ENCODE peak calls at places on chromosome 14, in four cellular contexts. One of them, this sample, is unnamed.

GRCh38 chr14:57066887-57067513 is 201.7 kb downstream of the EXOC5 start:
- DNase-seq in testis: peak; percentile 73
- DNase-seq in AG04450: no peak
- DNase-seq in A673: peak; percentile 94
- DNase-seq in this sample: peak; percentile 68

GRCh38 chr14:86826641-86827040 is 1166.3 kb downstream of the GALC start:
- DNase-seq in testis: no peak
- DNase-seq in AG04450: no peak
- DNase-seq in A673: no peak
- DNase-seq in this sample: no peak

GRCh38 chr14:21917699-21918436 is 244.2 kb upstream of the OR4E1 start:
- DNase-seq in testis: peak; percentile 64
- DNase-seq in AG04450: peak; percentile 8
- DNase-seq in A673: peak; percentile 68
- DNase-seq in this sample: no peak

GRCh38 chr14:99667045-99667444 is 17.1 kb upstream of the CYP46A1 start:
- DNase-seq in testis: no peak
- DNase-seq in AG04450: no peak
- DNase-seq in A673: no peak
- DNase-seq in this sample: no peak

GRCh38 chr14:59248170-59248569 is 59.7 kb downstream of the DAAM1 start:
- DNase-seq in testis: no peak
- DNase-seq in AG04450: no peak
- DNase-seq in A673: no peak
- DNase-seq in this sample: no peak

GRCh38 chr14:102362084-102362483 is 606 bp downstream of the CINP start:
- DNase-seq in testis: no peak
- DNase-seq in AG04450: no peak
- DNase-seq in A673: no peak
- DNase-seq in this sample: no peak

GRCh38 chr14:42322486-42323284 is 716.0 kb downstream of the LRFN5 start:
- DNase-seq in testis: no peak
- DNase-seq in AG04450: no peak
- DNase-seq in A673: no peak
- DNase-seq in this sample: no peak

GRCh38 chr14:52755607-52756316 is 25.8 kb downstream of the STYX start:
- DNase-seq in testis: no peak
- DNase-seq in AG04450: no peak
- DNase-seq in A673: no peak
- DNase-seq in this sample: no peak

GRCh38 chr14:32010561-32011188 is 66.4 kb upstream of the ARHGAP5 start:
- DNase-seq in testis: no peak
- DNase-seq in AG04450: no peak
- DNase-seq in A673: no peak
- DNase-seq in this sample: no peak

GRCh38 chr14:103547941-103548462 is 14.5 kb downstream of the BAG5 start:
- DNase-seq in testis: no peak
- DNase-seq in AG04450: no peak
- DNase-seq in A673: no peak
- DNase-seq in this sample: no peak

GRCh38 chr14:75896341-75896740 is 85.5 kb downstream of the TGFB3 start:
- DNase-seq in testis: no peak
- DNase-seq in AG04450: no peak
- DNase-seq in A673: no peak
- DNase-seq in this sample: no peak

GRCh38 chr14:73472182-73473114 is 14.1 kb upstream of the NUMB start:
- DNase-seq in testis: peak; percentile 11
- DNase-seq in AG04450: peak; percentile 50
- DNase-seq in A673: peak; percentile 76
- DNase-seq in this sample: no peak

GRCh38 chr14:22735096-22735495 is 31.4 kb upstream of the OXA1L start:
- DNase-seq in testis: no peak
- DNase-seq in AG04450: no peak
- DNase-seq in A673: no peak
- DNase-seq in this sample: no peak

GRCh38 chr14:71586131-71586893 is 345.9 kb upstream of the RGS6 start:
- DNase-seq in testis: peak; percentile 65
- DNase-seq in AG04450: no peak
- DNase-seq in A673: peak; percentile 75
- DNase-seq in this sample: no peak

GRCh38 chr14:70744631-70745030 is 64.7 kb downstream of the MAP3K9 start:
- DNase-seq in testis: no peak
- DNase-seq in AG04450: no peak
- DNase-seq in A673: no peak
- DNase-seq in this sample: no peak

GRCh38 chr14:75125617-75126016 is 1.2 kb downstream of the NEK9 start:
- DNase-seq in testis: no peak
- DNase-seq in AG04450: no peak
- DNase-seq in A673: no peak
- DNase-seq in this sample: no peak

GRCh38 chr14:73269729-73270651 is 32.7 kb downstream of the PAPLN start:
- DNase-seq in testis: peak; percentile 59
- DNase-seq in AG04450: no peak
- DNase-seq in A673: no peak
- DNase-seq in this sample: peak; percentile 84

GRCh38 chr14:65961004-65961403 is 525.2 kb upstream of the CCDC196 start:
- DNase-seq in testis: peak; percentile 72
- DNase-seq in AG04450: no peak
- DNase-seq in A673: peak; percentile 74
- DNase-seq in this sample: peak; percentile 83

GRCh38 chr14:31909977-31910376 is 167.1 kb upstream of the ARHGAP5 start:
- DNase-seq in testis: no peak
- DNase-seq in AG04450: no peak
- DNase-seq in A673: no peak
- DNase-seq in this sample: no peak

GRCh38 chr14:41663478-41663845 is 56.8 kb downstream of the LRFN5 start:
- DNase-seq in testis: no peak
- DNase-seq in AG04450: no peak
- DNase-seq in A673: peak; percentile 38
- DNase-seq in this sample: no peak

GRCh38 chr14:96494331-96494730 is 7.9 kb upstream of the PAPOLA start:
- DNase-seq in testis: no peak
- DNase-seq in AG04450: no peak
- DNase-seq in A673: no peak
- DNase-seq in this sample: no peak

GRCh38 chr14:97994020-97994531 is 1196.9 kb downstream of the VRK1 start:
- DNase-seq in testis: no peak
- DNase-seq in AG04450: no peak
- DNase-seq in A673: no peak
- DNase-seq in this sample: no peak

GRCh38 chr14:53249059-53249458 is 95.9 kb upstream of the DDHD1 start:
- DNase-seq in testis: no peak
- DNase-seq in AG04450: no peak
- DNase-seq in A673: no peak
- DNase-seq in this sample: no peak

GRCh38 chr14:37056473-37056872 is 115.9 kb downstream of the SLC25A21 start:
- DNase-seq in testis: peak; percentile 46
- DNase-seq in AG04450: peak; percentile 15
- DNase-seq in A673: peak; percentile 22
- DNase-seq in this sample: no peak

GRCh38 chr14:28661171-28661772 is 105.3 kb upstream of the FOXG1 start:
- DNase-seq in testis: no peak
- DNase-seq in AG04450: no peak
- DNase-seq in A673: no peak
- DNase-seq in this sample: no peak

DNA sequence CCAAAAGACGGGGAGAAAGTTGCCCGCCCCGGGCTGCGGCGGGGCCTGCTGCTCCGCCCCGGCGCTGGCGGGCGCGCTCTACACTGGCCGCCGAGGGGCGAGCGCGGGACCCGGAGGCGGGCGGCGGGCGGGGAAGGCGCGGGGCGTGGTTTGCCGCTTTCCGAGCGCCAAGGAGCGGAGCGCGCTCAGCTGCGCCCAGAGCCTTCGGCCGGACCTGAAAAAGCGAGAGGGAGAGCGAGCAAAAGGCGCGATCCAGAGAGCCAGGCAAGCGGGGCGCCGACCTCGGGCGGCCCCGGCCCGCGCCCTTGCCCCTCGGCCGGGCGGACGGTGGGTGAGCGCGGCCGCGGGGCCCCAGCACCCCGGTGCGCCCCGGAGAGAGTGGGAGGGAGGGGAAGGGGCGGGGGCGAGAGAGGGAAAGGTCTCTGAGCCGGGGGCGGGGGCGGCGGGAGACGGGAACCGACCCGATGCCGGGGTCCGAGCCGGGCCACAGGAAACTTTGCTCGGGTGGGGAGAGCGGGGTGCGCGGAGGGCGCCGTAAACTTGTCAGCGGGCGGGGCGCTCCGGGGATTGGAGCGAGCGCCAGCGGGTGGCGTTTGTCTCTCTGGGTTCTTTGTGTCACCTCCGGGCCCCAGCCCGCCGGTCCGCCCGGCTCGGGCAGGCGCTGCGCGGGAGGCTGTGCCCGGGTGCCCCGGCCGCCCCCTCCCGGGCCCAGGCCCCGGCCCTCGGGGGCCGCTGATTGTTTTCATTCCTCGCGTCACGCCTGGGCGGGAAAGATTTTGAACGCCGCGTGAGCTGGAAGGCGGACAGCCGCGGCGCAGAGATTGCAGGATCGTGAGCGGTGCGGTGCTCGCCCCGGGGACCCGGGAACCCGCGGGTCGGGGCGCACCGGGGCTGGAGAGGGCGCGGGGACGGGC is at the start of gene SYNE2:
- DNase-seq in testis: peak; percentile 79
- DNase-seq in AG04450: no peak
- DNase-seq in A673: peak; percentile 89
- DNase-seq in this sample: peak; percentile 91
- TF ChIP-seq CTCF in testis: peak; percentile 41
- TF ChIP-seq CTCF in AG04450: no peak
- TF ChIP-seq CTCF in A673: no peak
- TF ChIP-seq CTCF in this sample: peak; percentile 40

GRCh38 chr14:50013198-50013918 is 103.0 kb downstream of the VCPKMT start:
- DNase-seq in testis: no peak
- DNase-seq in AG04450: no peak
- DNase-seq in A673: no peak
- DNase-seq in this sample: no peak
- TF ChIP-seq CTCF in testis: no peak
- TF ChIP-seq CTCF in AG04450: no peak
- TF ChIP-seq CTCF in A673: no peak
- TF ChIP-seq CTCF in this sample: no peak

DNA sequence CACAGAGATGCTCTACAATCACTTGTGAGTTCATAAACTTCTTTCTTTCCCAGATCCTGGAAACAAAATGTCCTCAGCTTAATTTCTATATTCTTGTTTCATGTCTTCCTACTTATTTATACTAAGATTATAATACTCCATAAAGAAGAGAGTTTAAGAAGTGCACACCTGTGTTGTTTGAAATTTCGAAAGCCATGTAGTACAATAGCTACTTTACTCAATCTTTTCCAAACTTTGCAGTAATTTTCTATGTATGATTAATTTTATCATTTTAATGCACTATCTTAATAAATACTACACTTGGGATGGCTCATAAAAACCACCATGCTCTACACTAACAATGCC is 300 bp upstream of the TTC5 start:
- DNase-seq in testis: no peak
- DNase-seq in AG04450: no peak
- DNase-seq in A673: no peak
- DNase-seq in this sample: no peak
- TF ChIP-seq CTCF in testis: no peak
- TF ChIP-seq CTCF in AG04450: no peak
- TF ChIP-seq CTCF in A673: no peak
- TF ChIP-seq CTCF in this sample: no peak

DNA sequence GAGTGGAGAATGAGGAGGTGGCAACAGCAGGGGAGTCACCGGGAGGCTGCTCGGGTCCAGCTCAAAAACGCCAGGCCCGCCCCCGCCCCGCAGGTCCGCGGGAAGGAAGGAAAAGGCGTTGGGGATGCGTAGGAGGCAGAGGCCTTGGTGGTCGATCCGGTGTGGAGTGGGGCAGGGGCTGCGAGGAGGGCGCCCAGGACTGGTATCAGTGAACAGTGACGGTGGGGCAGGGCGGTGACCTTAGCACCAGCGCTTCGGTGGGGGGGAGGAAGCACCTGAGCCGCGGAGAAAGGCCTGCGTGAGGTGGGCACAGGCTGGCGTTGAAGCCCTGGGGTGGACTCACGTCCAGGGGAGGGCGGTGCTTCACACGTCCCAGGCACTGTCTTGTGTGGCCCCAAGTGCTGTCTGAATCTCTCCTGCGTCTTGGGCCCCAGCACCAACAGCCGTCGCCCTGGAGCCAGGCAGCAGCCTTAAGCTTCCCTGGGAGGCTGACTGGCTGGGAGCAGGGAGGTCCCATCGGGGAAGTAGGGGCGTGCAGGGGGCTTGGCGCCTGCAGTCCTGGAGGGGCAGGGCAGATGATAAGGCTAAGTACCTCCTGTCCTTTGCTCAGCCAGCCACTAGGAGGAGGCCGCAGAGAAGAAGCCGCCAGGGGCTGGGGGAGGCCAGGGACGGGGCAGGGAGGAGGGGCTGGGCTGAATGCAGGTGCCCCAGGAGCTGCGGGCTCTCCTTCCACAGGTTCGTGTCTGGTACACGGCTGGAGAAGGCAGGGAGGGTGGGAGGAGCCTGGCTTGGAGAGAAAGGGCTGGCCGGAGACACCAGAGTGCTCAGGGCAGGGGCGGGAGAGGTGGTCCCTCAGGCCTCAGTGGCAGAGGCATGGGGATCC is 26.5 kb downstream of the ZBTB42 start:
- DNase-seq in testis: peak; percentile 34
- DNase-seq in AG04450: no peak
- DNase-seq in A673: peak; percentile 56
- DNase-seq in this sample: peak; percentile 81
- TF ChIP-seq CTCF in testis: peak; percentile 23
- TF ChIP-seq CTCF in AG04450: peak; percentile 62
- TF ChIP-seq CTCF in A673: peak; percentile 35
- TF ChIP-seq CTCF in this sample: peak; percentile 46

GRCh38 chr14:93046696-93047050 is 69.1 kb downstream of the ITPK1 start:
- DNase-seq in testis: no peak
- DNase-seq in AG04450: no peak
- DNase-seq in A673: no peak
- DNase-seq in this sample: no peak
- TF ChIP-seq CTCF in testis: no peak
- TF ChIP-seq CTCF in AG04450: no peak
- TF ChIP-seq CTCF in A673: no peak
- TF ChIP-seq CTCF in this sample: no peak

DNA sequence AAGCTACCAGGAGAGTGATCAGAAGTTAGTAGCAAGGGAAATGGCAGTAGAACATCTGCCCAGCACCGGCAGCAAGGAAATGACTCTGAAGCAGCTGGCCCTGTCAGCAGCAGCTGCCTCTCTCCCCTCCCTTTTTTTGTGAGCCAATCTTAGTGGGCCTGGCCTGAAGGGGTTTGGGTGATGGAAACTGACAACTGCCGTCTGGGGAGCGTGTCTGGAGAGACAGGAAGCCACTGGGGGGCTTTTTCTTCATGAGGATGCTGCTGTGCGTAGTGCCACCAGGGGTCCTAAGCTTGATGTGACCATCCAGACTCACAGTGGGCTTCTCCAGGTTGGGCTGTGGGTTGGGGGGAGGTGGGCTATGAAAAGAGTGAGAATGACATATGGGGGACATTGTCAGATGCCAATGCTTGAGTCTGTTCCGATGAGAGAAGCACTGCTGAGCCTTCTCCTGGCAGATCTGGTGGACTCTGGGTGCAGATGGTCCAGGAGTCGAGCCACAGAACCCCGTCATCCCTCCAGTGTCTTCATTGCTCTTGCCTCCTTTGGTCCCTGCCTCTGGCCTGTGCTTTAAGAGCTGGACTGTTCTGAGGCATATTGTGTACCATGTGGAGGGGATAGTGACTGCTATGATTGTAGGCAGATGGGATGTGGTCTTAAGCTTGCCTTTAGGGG is 87.6 kb upstream of the HIF1A start:
- DNase-seq in testis: no peak
- DNase-seq in AG04450: no peak
- DNase-seq in A673: peak; percentile 20
- DNase-seq in this sample: no peak
- TF ChIP-seq CTCF in testis: no peak
- TF ChIP-seq CTCF in AG04450: no peak
- TF ChIP-seq CTCF in A673: peak; percentile 17
- TF ChIP-seq CTCF in this sample: no peak

GRCh38 chr14:51653096-51653814 is 1.5 kb downstream of the FRMD6 start:
- DNase-seq in testis: no peak
- DNase-seq in AG04450: no peak
- DNase-seq in A673: peak; percentile 86
- DNase-seq in this sample: no peak
- TF ChIP-seq CTCF in testis: peak; percentile 69
- TF ChIP-seq CTCF in AG04450: peak; percentile 46
- TF ChIP-seq CTCF in A673: peak; percentile 62
- TF ChIP-seq CTCF in this sample: peak; percentile 31